ENCODE peak calls at places on chromosomes 4 and X, in four cellular contexts. H is A549, C is heart right ventricle, T is heart left ventricle. A is an unnamed sample.
A peak's percentile ranks its signal among the peaks of the same experiment; 100 is the strongest.

GRCh38 chr4:107999932-108000539 is 10.3 kb downstream of the HADH start:
- DNase-seq in H (no peak), C (no peak), T (no peak), A (no peak)

GRCh38 chr4:85744950-85745349 is 270.0 kb downstream of the ARHGAP24 start:
- DNase-seq in H (no peak), C (no peak), T (no peak), A (peak; percentile 32)

GRCh38 chr4:24979554-24979953 is 51.2 kb downstream of the LGI2 start:
- DNase-seq in H (no peak), C (no peak), T (no peak), A (no peak)

GRCh38 chrX:136636121-136636520 is 11.8 kb upstream of the CD40LG start:
- DNase-seq in H (no peak), C (no peak), T (no peak), A (no peak)

GRCh38 chrX:52574416-52575275 is 57.8 kb upstream of the XAGE1B start:
- DNase-seq in H (peak; percentile 36), C (no peak), T (no peak), A (peak; percentile 3)

GRCh38 chr4:124632439-124632838 is 80.1 kb downstream of the ANKRD50 start:
- DNase-seq in H (no peak), C (no peak), T (no peak), A (no peak)

GRCh38 chrX:121308276-121308805 is 260.9 kb downstream of the GLUD2 start:
- DNase-seq in H (peak; percentile 4), C (no peak), T (no peak), A (peak; percentile 60)

GRCh38 chr4:152531479-152531878 is 4.4 kb downstream of the FBXW7 start:
- DNase-seq in H (no peak), C (no peak), T (no peak), A (no peak)

GRCh38 chr4:17846256-17846655 is 35.5 kb downstream of the NCAPG start:
- DNase-seq in H (no peak), C (no peak), T (no peak), A (peak; percentile 20)

GRCh38 chrX:1424452-1424851 is 28.3 kb downstream of the ASMTL start:
- DNase-seq in H (no peak), C (no peak), T (no peak), A (no peak)

GRCh38 chr4:10584042-10584441 is 100.5 kb downstream of the CLNK start:
- DNase-seq in H (no peak), C (no peak), T (no peak), A (peak; percentile 82)

GRCh38 chrX:43973249-43973672 is at the start of gene NDP:
- DNase-seq in H (no peak), C (no peak), T (no peak), A (no peak)

GRCh38 chr4:84578540-84579409 is 4.2 kb upstream of the CDS1 start:
- DNase-seq in H (peak; percentile 13), C (no peak), T (no peak), A (peak; percentile 57)

GRCh38 chrX:111005151-111005550 is 90.8 kb upstream of the PAK3 start:
- DNase-seq in H (no peak), C (no peak), T (no peak), A (no peak)

GRCh38 chr4:174248407-174248806 is 35.1 kb downstream of the FBXO8 start:
- DNase-seq in H (no peak), C (no peak), T (no peak), A (no peak)

GRCh38 chr4:7212921-7213320 is 20.6 kb downstream of the SORCS2 start:
- DNase-seq in H (no peak), C (no peak), T (no peak), A (no peak)

GRCh38 chr4:151321586-151321985 is 3.8 kb downstream of the SH3D19 start:
- DNase-seq in H (no peak), C (no peak), T (no peak), A (no peak)

GRCh38 chr4:41750158-41750623 is 1.7 kb upstream of the PHOX2B start:
- DNase-seq in H (no peak), C (no peak), T (no peak), A (no peak)

GRCh38 chr4:46390353-46391058 is 578 bp upstream of the GABRA2 start:
- DNase-seq in H (no peak), C (no peak), T (no peak), A (no peak)

DNA sequence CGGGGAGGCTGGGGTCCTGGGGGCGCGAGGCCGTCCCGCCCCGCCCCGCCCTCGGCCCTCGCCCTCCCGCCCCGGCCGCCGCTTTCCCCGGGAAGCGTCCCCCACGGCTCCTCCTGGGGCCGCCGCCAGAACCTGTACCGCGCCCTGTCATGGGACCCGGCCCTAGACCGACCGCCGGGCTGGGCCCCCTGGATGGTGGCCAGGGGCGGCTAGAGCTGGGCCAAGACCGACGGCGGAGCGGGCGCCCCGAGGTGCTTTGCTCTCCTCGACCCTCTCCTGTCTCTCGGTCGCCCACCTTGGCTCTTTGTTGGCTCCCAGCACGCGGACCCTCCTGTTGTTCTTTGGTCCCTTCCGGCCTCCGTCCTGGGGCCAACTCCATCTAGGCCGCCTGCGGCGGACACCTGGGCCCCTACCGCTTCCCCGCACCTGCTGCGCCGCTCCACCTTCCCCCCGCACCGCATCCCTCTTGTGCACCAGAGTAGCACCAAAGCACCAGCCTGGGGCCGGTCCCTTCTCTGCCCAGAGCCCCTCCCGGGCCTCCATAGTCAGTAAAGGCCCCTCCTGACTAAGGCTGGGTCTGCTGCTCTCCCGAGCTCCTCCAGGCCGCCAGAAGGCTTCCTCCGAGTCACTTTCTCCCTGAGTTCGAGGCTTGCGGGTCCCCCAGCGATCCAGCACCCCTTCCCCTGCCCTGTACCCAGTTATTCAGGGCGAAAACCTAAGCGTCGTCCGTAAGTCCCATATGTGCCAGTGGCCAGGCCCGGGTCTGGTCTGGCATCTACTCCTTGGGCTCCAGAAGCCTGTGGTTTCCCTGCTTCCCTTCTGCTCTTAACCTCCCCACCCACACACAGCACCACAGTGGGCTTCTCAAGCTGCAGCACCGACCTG is 587 bp downstream of the TACC3 start:
- DNase-seq in H (no peak), C (peak; percentile 40), T (peak; percentile 60), A (no peak)
- H3K27ac ChIP-seq in H (peak overlapping the region; percentile 83), C (peak overlapping the region; percentile 4), T (no peak overlapping the region), A (no peak overlapping the region)

DNA sequence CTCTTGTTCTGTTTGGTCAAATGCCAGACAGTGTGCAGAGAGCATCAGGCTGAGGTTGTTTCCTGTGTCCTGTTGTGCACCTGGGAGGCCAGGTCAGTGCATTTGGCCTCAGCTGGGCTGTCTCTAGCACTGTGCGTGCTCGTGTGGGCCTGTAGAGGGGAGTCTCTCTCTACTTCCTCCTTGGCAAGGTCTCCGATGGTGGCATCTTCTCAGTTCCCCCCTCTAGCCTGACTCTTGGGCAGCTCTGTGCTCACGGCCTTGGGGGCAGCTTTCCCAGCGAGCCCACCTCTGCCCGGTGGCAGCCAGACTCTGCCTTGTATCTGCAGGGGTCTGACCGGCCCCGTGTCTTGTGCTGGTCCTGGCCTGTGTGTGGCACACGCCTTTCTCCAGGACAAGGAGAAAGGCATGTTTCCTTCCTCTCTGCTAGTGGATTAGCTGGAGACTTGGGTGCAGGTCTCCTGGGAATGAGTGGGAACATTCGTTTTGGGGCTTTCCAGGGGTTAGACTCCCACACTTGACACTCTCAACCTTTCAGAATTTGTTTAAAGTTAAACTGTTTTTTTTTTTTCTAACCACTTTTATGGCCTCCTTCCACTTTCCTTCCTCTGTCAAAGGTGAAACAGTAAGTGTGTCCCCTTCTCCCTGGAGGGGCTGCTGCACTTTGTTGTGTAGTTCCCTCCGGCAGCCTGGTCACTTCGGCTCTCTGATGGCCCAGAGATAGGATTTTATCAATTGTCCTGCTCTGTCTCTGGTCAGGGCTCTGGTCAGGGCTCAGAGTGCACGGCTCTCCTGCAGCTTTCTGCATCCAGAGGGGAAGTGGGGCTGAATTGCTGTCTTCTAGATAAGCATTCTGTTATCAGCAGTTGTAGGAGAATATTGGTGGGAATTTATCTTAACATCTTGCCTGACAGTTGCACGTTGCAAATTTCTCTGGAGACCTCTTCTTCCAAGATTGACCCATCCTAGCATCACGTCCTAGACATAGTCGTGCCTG is 62.5 kb downstream of the FAM193A start:
- DNase-seq in H (no peak), C (no peak), T (no peak), A (no peak)
- TF ChIP-seq CTCF in H (no peak), C (peak; percentile 24), T (no peak), A (peak; percentile 2)

GRCh38 chr4:138242830-138243149 is 641 bp upstream of the SLC7A11 start:
- DNase-seq in H (no peak), C (no peak), T (no peak), A (no peak)
- H3K27ac ChIP-seq in H (peak overlapping the region; percentile 99), C (no peak overlapping the region), T (no peak overlapping the region), A (peak overlapping the region; percentile 86)

GRCh38 chrX:107996124-107996523 is 14.0 kb upstream of the TEX13B start:
- DNase-seq in H (no peak), C (no peak), T (no peak), A (no peak)

GRCh38 chrX:108000751-108001150 is 18.6 kb upstream of the TEX13B start:
- DNase-seq in H (no peak), C (no peak), T (no peak), A (peak; percentile 79)

GRCh38 chrX:108001218-108001814 is 19.1 kb upstream of the TEX13B start:
- DNase-seq in H (peak; percentile 28), C (no peak), T (no peak), A (peak; percentile 24)
- TF ChIP-seq CTCF in H (peak; percentile 46), C (peak; percentile 58), T (no peak), A (peak; percentile 60)

DNA sequence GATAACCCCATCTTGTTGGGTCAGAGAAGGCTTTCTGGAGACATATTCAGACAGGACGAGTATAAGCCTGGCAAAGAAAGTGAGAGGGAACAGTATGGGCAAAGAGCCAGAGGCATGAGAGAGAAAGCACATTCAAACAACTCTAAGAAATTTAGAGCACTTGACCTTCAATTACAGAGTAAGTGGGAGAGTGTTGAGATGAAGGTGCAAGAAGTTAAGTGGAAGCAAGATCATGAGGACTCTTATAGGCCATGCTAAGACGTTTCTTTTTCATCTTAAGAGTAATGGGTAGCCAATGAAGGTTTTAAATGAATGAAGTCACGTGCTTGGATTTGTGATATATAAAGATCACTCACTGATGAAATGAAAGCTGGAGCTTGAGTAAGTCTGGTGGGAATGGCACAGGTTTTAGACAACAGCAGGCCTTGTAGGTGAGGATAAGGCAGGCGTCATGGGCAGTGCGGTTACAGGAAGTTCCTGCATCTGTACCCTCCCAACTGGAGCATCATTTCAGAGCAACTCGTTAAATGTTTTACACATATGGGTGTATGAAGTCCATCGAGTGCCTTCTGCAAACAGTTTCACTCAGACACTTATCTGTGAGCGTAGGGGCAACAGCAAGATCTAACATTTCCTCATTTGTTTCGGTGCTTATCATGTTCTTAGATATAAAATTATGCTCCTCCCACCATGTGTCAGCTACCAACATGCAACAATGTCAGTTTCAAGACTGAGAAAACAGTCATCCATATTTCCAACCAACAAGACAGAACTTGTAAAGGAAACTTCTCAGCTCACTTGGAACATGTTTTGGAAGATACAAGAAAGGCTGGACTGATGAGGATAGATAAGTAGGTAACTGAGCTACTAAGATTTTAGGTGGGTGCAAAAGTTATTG is 70.1 kb downstream of the ELOVL6 start:
- DNase-seq in H (no peak), C (no peak), T (no peak), A (peak; percentile 93)
- H3K27ac ChIP-seq in H (no peak overlapping the region), C (no peak overlapping the region), T (no peak overlapping the region), A (peak overlapping the region; percentile 47)

GRCh38 chr4:16264798-16265197 is 38.5 kb upstream of the TAPT1 start:
- DNase-seq in H (peak; percentile 15), C (no peak), T (no peak), A (peak; percentile 32)
- TF ChIP-seq CTCF in H (peak; percentile 57), C (peak; percentile 70), T (peak; percentile 36), A (peak; percentile 79)